ENCODE peak calls at places on chromosomes 11 and 22, in four cellular contexts. One of them, this sample, is unnamed.

GRCh38 chr11:299081-299891 is at the start of gene IFITM5:
- DNase-seq in BJ: no peak
- DNase-seq in HepG2: no peak
- DNase-seq in coronary artery: no peak
- DNase-seq in this sample: no peak

GRCh38 chr11:86565787-86566186 is 106.6 kb downstream of the ME3 start:
- DNase-seq in BJ: no peak
- DNase-seq in HepG2: no peak
- DNase-seq in coronary artery: no peak
- DNase-seq in this sample: no peak

GRCh38 chr11:1302461-1303073 is 6.9 kb downstream of the TOLLIP start:
- DNase-seq in BJ: no peak
- DNase-seq in HepG2: peak
- DNase-seq in coronary artery: peak
- DNase-seq in this sample: no peak

GRCh38 chr11:36469063-36469462 is 41.0 kb downstream of the TRAF6 start:
- DNase-seq in BJ: no peak
- DNase-seq in HepG2: no peak
- DNase-seq in coronary artery: no peak
- DNase-seq in this sample: no peak

GRCh38 chr11:27717377-27717776 is 17.1 kb upstream of the BDNF start:
- DNase-seq in BJ: no peak
- DNase-seq in HepG2: no peak
- DNase-seq in coronary artery: no peak
- DNase-seq in this sample: peak

GRCh38 chr11:45110562-45110961 is 35.9 kb upstream of the PRDM11 start:
- DNase-seq in BJ: no peak
- DNase-seq in HepG2: peak
- DNase-seq in coronary artery: no peak
- DNase-seq in this sample: peak

GRCh38 chr11:124920870-124921609 is 2.0 kb downstream of the HEPN1 start:
- DNase-seq in BJ: no peak
- DNase-seq in HepG2: no peak
- DNase-seq in coronary artery: no peak
- DNase-seq in this sample: peak

GRCh38 chr11:117862019-117862725 is 14.3 kb downstream of the FXYD6 start:
- DNase-seq in BJ: no peak
- DNase-seq in HepG2: no peak
- DNase-seq in coronary artery: peak
- DNase-seq in this sample: no peak

GRCh38 chr22:24170189-24170588 is 11.1 kb upstream of the SUSD2 start:
- DNase-seq in BJ: no peak
- DNase-seq in HepG2: no peak
- DNase-seq in coronary artery: no peak
- DNase-seq in this sample: no peak

GRCh38 chr11:9739108-9739507 is 75.2 kb downstream of the SWAP70 start:
- DNase-seq in BJ: no peak
- DNase-seq in HepG2: no peak
- DNase-seq in coronary artery: no peak
- DNase-seq in this sample: no peak

GRCh38 chr11:94956963-94957362 is 16.4 kb downstream of the CWC15 start:
- DNase-seq in BJ: no peak
- DNase-seq in HepG2: no peak
- DNase-seq in coronary artery: no peak
- DNase-seq in this sample: peak

GRCh38 chr11:115709297-115709696 is 205.1 kb upstream of the CADM1 start:
- DNase-seq in BJ: no peak
- DNase-seq in HepG2: no peak
- DNase-seq in coronary artery: no peak
- DNase-seq in this sample: no peak

GRCh38 chr11:69934861-69935494 is 115.8 kb upstream of the FGF3 start:
- DNase-seq in BJ: no peak
- DNase-seq in HepG2: no peak
- DNase-seq in coronary artery: no peak
- DNase-seq in this sample: peak

GRCh38 chr22:30127749-30128166 is 47.5 kb downstream of the HORMAD2 start:
- DNase-seq in BJ: no peak
- DNase-seq in HepG2: no peak
- DNase-seq in coronary artery: no peak
- DNase-seq in this sample: no peak

GRCh38 chr22:50014053-50014501 is 1.5 kb upstream of the IL17REL start:
- DNase-seq in BJ: no peak
- DNase-seq in HepG2: no peak
- DNase-seq in coronary artery: no peak
- DNase-seq in this sample: no peak

GRCh38 chr11:79189604-79190003 is 251.2 kb downstream of the TENM4 start:
- DNase-seq in BJ: no peak
- DNase-seq in HepG2: no peak
- DNase-seq in coronary artery: no peak
- DNase-seq in this sample: no peak

DNA sequence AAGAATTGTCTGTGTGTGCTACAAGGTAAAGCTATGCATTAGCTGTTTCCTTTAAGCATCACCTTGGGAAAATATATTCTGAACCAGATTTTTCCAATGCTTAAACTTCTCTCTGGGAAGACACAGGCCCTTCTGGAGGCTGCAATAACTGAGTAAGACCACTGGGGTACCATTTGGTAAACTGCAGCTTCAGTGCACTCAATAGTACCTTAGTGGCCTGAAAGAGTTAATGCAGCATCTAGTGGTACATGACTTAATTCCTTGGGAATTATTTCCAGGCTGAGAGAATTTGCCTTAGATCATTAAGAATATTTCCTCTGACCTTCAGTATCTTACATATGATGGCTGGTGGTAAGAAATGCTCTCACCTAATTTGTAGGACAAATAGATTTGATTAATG is 727.4 kb downstream of the DLG2 start:
- DNase-seq in BJ: no peak
- DNase-seq in HepG2: peak
- DNase-seq in coronary artery: no peak
- DNase-seq in this sample: no peak
- TF ChIP-seq CTCF in BJ: no peak
- TF ChIP-seq CTCF in HepG2: no peak
- TF ChIP-seq CTCF in coronary artery: no peak
- TF ChIP-seq CTCF in this sample: peak

DNA sequence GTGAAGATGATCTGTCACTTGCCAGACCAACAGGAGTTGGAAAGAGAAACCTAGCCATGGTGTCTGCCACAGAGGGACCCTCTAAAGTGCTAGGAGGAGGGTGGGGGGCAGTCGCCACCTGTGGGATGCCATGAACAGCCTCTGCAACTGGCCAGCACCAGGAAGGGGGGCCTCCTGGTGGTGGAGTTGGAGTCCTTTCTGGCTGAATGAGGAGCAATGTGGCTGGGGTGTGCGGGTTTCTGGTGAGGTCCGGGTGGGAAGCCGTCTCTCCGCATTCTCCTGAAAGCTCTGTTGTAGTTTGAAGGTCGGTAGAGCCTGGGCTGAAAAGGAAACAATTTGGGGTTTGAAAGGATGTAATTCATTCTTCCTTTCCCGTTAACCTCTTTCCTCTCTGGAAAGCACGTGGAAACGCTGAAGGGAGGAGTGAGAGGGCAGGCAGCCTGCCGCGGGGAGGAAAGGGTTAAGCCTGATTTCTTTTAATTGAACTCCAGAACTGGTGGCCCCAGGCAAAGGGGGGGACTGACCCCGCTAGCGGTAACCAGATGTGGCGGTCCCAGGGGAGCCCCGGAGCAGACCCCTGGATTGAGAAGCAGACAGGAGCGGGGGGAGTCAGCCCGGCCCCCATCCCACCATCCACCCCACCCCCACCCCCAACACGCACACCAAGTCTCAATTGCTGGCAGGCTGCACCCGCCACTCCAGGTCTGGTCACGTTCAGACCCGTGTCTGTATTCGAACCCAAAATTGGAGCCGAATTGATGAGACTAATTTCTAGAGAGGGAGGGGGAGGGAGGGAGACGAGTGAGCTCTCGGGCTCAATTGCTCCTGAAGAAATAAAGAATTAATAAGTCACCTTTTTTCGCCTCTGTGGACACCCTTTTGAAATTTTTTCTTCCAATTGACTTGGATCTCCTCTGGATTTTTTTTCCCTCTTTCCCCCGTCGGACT is 1.8 kb upstream of the FLI1 start:
- DNase-seq in BJ: no peak
- DNase-seq in HepG2: no peak
- DNase-seq in coronary artery: no peak
- DNase-seq in this sample: no peak
- H3K4me3 ChIP-seq in BJ: peak
- H3K4me3 ChIP-seq in HepG2: no peak
- H3K4me3 ChIP-seq in coronary artery: peak
- H3K4me3 ChIP-seq in this sample: no peak

GRCh38 chr22:19942886-19943664 is 1.5 kb upstream of the TXNRD2 start:
- DNase-seq in BJ: peak
- DNase-seq in HepG2: peak
- DNase-seq in coronary artery: no peak
- DNase-seq in this sample: peak

GRCh38 chr22:19942071-19942885 is 660 bp upstream of the TXNRD2 start:
- DNase-seq in BJ: no peak
- DNase-seq in HepG2: no peak
- DNase-seq in coronary artery: no peak
- DNase-seq in this sample: no peak

GRCh38 chr22:19940536-19941364 is 822 bp upstream of the COMT start:
- DNase-seq in BJ: no peak
- DNase-seq in HepG2: no peak
- DNase-seq in coronary artery: no peak
- DNase-seq in this sample: no peak

GRCh38 chr22:19941365-19942070 is at the start of the genes COMT and TXNRD2:
- DNase-seq in BJ: no peak
- DNase-seq in HepG2: no peak
- DNase-seq in coronary artery: no peak
- DNase-seq in this sample: peak

GRCh38 chr22:19943665-19944026 is 2.0 kb upstream of the TXNRD2 start:
- DNase-seq in BJ: no peak
- DNase-seq in HepG2: peak
- DNase-seq in coronary artery: peak
- DNase-seq in this sample: no peak
- TF ChIP-seq CTCF in BJ: peak
- TF ChIP-seq CTCF in HepG2: peak
- TF ChIP-seq CTCF in coronary artery: no peak
- TF ChIP-seq CTCF in this sample: no peak

DNA sequence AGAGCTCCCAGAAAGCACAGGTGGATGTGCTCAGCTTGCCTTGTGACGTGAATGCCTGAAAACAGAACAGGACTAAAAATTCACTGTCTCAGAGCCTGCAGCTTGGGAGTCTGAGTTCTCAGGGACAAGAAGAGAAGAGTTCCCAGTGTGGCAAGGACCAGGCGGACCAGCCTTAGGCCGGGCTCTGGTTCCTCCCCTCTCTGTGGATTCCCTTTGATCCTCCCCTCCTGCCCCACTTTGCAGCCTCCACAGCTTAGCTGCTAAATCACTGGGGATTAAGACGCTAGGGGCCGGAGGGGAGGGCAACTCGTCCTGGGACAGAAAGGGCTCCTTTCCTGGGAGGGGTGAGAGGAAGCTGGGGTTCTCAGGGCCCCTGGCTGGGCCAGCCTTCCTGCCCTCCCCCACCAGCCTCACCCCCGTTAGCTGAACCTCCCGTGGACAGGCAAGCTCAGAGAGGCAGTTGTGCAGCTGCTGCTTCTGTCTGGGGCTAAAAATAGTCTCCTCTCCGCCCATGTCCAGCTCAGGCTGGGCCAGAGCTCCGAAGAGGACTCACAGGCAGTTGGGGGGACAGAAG is 29.9 kb upstream of the JAM3 start:
- DNase-seq in BJ: no peak
- DNase-seq in HepG2: no peak
- DNase-seq in coronary artery: no peak
- DNase-seq in this sample: no peak
- H3K4me3 ChIP-seq in BJ: no peak
- H3K4me3 ChIP-seq in HepG2: no peak
- H3K4me3 ChIP-seq in coronary artery: peak
- H3K4me3 ChIP-seq in this sample: no peak

DNA sequence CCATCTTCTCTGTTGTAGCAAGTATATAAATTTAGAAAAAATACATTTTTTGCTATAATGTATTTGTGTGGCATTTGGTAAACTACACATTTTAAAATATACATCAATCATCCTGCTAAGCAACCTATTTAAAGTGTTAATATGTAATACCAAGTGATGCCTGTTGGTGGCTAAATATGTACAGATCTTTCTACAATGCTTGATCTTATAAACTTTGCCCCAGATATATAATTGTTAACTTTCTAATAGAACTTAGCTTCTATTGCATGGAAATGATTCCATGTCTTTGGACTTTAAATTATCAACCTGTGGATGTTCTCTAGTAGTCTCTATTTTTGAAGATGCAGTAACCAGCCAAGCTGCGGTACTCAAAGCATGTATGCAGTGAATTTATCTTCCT is 1260.4 kb upstream of the RAG2 start:
- DNase-seq in BJ: no peak
- DNase-seq in HepG2: no peak
- DNase-seq in coronary artery: no peak
- DNase-seq in this sample: peak
- TF ChIP-seq CTCF in BJ: no peak
- TF ChIP-seq CTCF in HepG2: no peak
- TF ChIP-seq CTCF in coronary artery: no peak
- TF ChIP-seq CTCF in this sample: peak

DNA sequence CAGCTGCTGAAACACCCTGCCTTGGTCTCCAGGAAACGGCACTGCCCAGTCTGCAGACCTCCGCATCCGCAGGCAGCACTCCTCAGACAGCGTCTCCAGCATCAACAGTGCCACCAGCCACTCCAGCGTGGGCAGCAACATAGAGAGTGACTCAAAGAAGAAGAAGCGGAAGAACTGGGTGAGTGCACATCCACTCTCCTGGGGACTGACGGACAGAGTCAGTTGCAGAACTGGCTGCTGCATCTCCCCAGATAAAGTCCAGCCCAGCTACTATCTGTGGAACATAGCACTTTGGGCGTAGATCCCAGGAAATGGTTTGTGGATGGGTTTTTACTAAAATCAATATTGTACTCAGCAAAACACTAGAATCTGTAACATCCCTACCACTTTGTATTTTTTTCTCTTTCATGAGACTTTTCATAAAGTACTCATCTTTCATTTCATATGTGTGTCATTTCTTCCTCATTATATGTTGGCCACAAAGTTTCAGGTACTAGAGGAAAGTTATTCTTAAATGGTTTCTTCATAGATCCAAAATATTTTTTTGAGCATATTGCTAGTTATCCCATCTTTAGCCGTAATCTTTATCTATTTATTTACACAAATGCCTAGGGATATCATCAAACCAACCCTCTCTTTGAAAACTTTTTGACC is 80.1 kb downstream of the DBX1 start:
- DNase-seq in BJ: no peak
- DNase-seq in HepG2: no peak
- DNase-seq in coronary artery: no peak
- DNase-seq in this sample: no peak
- H3K4me3 ChIP-seq in BJ: no peak
- H3K4me3 ChIP-seq in HepG2: no peak
- H3K4me3 ChIP-seq in coronary artery: no peak
- H3K4me3 ChIP-seq in this sample: no peak

GRCh38 chr11:2837096-2837601 is 48.4 kb downstream of the CDKN1C start:
- DNase-seq in BJ: no peak
- DNase-seq in HepG2: peak
- DNase-seq in coronary artery: no peak
- DNase-seq in this sample: no peak
- TF ChIP-seq CTCF in BJ: peak
- TF ChIP-seq CTCF in HepG2: peak
- TF ChIP-seq CTCF in coronary artery: no peak
- TF ChIP-seq CTCF in this sample: peak

This sample was measured in epithelial cell of esophagus.